ENCODE peak calls at places on chromosomes 7 and 10, in six cellular contexts. H is CD8-positive, alpha-beta memory T cell; Q is breast epithelium; U is left ventricle myocardium inferior; X is colonic mucosa; A is sigmoid colon. W is an unnamed sample. For H3K4me1, the result is how much of the 10 kb centered on the place peaks cover.

GRCh38 chr7:28960071-28960840 is 2.1 kb upstream of the TRIL start:
- DNase-seq in H (no peak), Q (no peak), U (no peak), X (no peak), A (no peak), W (no peak)

GRCh38 chr10:45550903-45551302 is 121.7 kb downstream of the ZFAND4 start:
- DNase-seq in H (no peak), Q (no peak), U (no peak), X (no peak), A (no peak), W (no peak)

GRCh38 chr10:24469993-24470392 is 253.7 kb downstream of the ARHGAP21 start:
- DNase-seq in H (no peak), Q (no peak), U (no peak), X (peak), A (no peak), W (no peak)

GRCh38 chr10:125982256-125982948 is 86.0 kb downstream of the FANK1 start:
- DNase-seq in H (no peak), Q (no peak), U (no peak), X (peak), A (no peak), W (no peak)

GRCh38 chr7:22544245-22544644 is 44.3 kb upstream of the STEAP1B start:
- DNase-seq in H (no peak), Q (no peak), U (no peak), X (no peak), A (no peak), W (no peak)

GRCh38 chr7:66330961-66331360 is 125.8 kb downstream of the TPST1 start:
- DNase-seq in H (no peak), Q (no peak), U (peak), X (peak), A (peak), W (peak)

GRCh38 chr10:28169525-28169924 is 133.3 kb downstream of the MPP7 start:
- DNase-seq in H (no peak), Q (no peak), U (no peak), X (no peak), A (no peak), W (no peak)

GRCh38 chr10:18659784-18660561 is 742 bp downstream of the ARL5B start:
- DNase-seq in H (no peak), Q (peak), U (no peak), X (peak), A (no peak), W (no peak)

GRCh38 chr7:43565786-43566185 is 17.1 kb upstream of the STK17A start:
- DNase-seq in H (no peak), Q (no peak), U (no peak), X (no peak), A (no peak), W (no peak)

GRCh38 chr7:29547465-29547864 is 16.2 kb upstream of the PRR15 start:
- DNase-seq in H (no peak), Q (no peak), U (no peak), X (no peak), A (no peak), W (no peak)

GRCh38 chr7:27198871-27199801 is 755 bp downstream of the HOXA13 start:
- DNase-seq in H (no peak), Q (no peak), U (no peak), X (peak), A (no peak), W (no peak)

GRCh38 chr7:146768941-146769340 is 652.3 kb downstream of the CNTNAP2 start:
- DNase-seq in H (no peak), Q (no peak), U (no peak), X (no peak), A (no peak), W (no peak)

GRCh38 chr7:36607741-36608140 is 116.6 kb downstream of the AOAH start:
- DNase-seq in H (no peak), Q (no peak), U (no peak), X (no peak), A (no peak), W (no peak)

GRCh38 chr10:5416981-5417380 is 4.6 kb downstream of the NET1 start:
- DNase-seq in H (no peak), Q (no peak), U (no peak), X (no peak), A (no peak), W (no peak)

GRCh38 chr10:24722131-24722675 is 1.5 kb downstream of the ARHGAP21 start:
- DNase-seq in H (no peak), Q (no peak), U (no peak), X (no peak), A (no peak), W (no peak)

GRCh38 chr7:55070271-55070743 is 51.5 kb downstream of the EGFR start:
- DNase-seq in H (no peak), Q (no peak), U (no peak), X (no peak), A (no peak), W (peak)

GRCh38 chr7:36082910-36083309 is 70.1 kb upstream of the EEPD1 start:
- DNase-seq in H (no peak), Q (no peak), U (no peak), X (no peak), A (no peak), W (no peak)

GRCh38 chr10:42969909-42970308 is 107.0 kb upstream of the RET start:
- DNase-seq in H (peak), Q (no peak), U (no peak), X (no peak), A (peak), W (peak)

GRCh38 chr10:70749756-70750155 is 35.4 kb downstream of the TBATA start:
- DNase-seq in H (no peak), Q (no peak), U (no peak), X (no peak), A (no peak), W (no peak)

GRCh38 chr7:119545118-119545517 is 727.9 kb upstream of the KCND2 start:
- DNase-seq in H (no peak), Q (no peak), U (no peak), X (no peak), A (no peak), W (no peak)

GRCh38 chr7:50834136-50834535 is 51.4 kb upstream of the GRB10 start:
- DNase-seq in H (no peak), Q (no peak), U (no peak), X (no peak), A (no peak), W (no peak)

GRCh38 chr7:95899919-95900513 is 127.7 kb downstream of the DYNC1I1 start:
- DNase-seq in H (no peak), Q (no peak), U (no peak), X (no peak), A (no peak), W (no peak)

GRCh38 chr10:95264227-95265051 is 26.4 kb downstream of the PDLIM1 start:
- DNase-seq in H (no peak), Q (no peak), U (no peak), X (peak), A (no peak), W (no peak)

GRCh38 chr7:114086906-114087651 is 168.3 kb upstream of the PPP1R3A start:
- DNase-seq in H (peak), Q (no peak), U (no peak), X (peak), A (peak), W (no peak)

GRCh38 chr7:618539-619355 is 99.1 kb upstream of the PDGFA start:
- DNase-seq in H (peak), Q (no peak), U (no peak), X (peak), A (no peak), W (no peak)

GRCh38 chr7:142024547-142024946 is 28.9 kb downstream of the MGAM start:
- DNase-seq in H (no peak), Q (no peak), U (no peak), X (no peak), A (no peak), W (no peak)
- H3K27ac ChIP-seq in H (no peak), Q (no peak), U (no peak), X (no peak), A (no peak), W (no peak)

DNA sequence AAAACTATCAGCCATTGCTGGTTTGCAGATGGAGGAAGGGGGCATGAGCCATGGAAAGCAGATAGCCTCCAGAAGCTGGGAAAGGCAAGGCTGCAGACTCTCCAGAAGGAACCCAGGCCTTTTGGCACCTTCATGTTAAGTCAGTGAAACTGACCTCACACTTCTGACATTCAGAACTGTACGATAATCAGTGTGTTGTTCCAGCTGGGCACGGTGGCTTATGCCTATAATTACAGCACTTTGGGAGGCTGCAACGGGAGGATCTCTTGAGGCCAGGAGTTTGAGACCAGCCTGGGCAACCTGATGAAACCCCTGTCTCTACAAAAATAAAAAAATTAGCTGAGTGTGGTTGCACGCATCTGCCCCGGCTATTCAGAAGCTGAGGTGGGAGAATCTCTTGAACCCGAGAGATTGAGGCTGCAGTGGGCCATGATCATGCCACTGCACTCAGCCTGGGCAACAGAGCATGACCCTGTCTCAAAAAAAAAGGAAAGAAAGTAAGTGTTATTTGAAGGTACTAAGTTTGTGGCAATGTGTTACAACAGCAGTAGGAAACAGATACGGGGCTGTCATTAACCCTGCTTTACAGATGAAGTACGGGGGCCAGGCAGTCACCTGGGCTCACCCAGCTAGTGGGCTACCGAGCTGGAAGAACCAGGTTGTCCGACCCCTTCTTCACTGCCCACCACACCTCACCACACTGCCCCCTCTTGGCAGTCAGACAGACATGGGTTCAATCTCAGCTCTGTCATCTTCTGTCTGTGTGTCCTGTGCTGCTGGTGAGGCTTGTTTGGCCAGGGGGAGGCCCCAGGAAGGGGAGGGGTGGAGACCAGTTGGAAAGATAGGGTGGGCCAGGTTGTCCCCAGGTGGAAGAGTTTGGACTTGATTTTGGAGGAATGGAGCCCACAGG is 18.3 kb downstream of the CHST3 start:
- DNase-seq in H (no peak), Q (no peak), U (no peak), X (no peak), A (peak), W (no peak)
- H3K4me1 ChIP-seq in H (under half), Q (under half), U (half or more), X (under half), A (half or more), W (under half)

GRCh38 chr7:139713835-139714162 is 64.0 kb downstream of the HIPK2 start:
- DNase-seq in H (no peak), Q (no peak), U (no peak), X (no peak), A (no peak), W (no peak)

GRCh38 chr7:139713061-139713460 is 64.7 kb downstream of the HIPK2 start:
- DNase-seq in H (no peak), Q (no peak), U (no peak), X (no peak), A (no peak), W (no peak)

GRCh38 chr7:139716156-139716942 is 61.4 kb downstream of the HIPK2 start:
- DNase-seq in H (no peak), Q (no peak), U (no peak), X (no peak), A (no peak), W (no peak)

GRCh38 chr7:139714163-139714901 is 63.5 kb downstream of the HIPK2 start:
- DNase-seq in H (no peak), Q (no peak), U (peak), X (no peak), A (no peak), W (no peak)

DNA sequence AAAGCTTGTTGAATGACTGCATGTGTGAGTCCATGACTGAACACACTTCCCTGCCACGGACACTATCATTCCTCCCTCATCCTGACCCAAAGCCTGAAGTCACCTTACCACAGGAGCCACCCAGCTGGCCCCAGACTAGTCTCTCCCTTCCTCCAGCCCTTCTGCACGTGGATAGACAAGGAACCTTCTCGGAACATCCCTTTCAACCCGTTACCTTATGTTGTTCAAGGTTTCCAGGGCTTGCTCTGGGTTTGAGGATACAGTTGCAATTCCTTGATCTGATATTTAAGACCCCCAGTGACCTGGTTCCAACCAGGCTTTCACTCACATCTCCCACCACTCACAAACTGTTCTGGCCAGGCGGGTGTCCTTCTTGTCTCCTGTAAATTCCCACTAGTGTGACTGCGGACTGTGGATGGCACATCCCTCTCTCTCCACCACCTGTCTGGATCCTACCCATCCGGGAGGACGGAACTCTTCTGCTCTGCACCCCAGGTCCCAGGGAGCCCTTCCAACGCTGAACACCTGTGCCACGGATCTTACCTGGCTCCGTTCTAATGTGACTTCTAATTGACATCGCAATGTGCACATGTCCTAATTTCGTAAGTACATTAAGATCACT is 62.5 kb downstream of the HIPK2 start:
- DNase-seq in H (no peak), Q (no peak), U (no peak), X (no peak), A (no peak), W (no peak)
- H3K27ac ChIP-seq in H (no peak), Q (no peak), U (peak), X (no peak), A (no peak), W (peak)

GRCh38 chr10:79259834-79260233 is 87.4 kb upstream of the PPIF start:
- DNase-seq in H (no peak), Q (no peak), U (no peak), X (no peak), A (no peak), W (no peak)
- H3K4me1 ChIP-seq in H (under half), Q (under half), U (half or more), X (under half), A (half or more), W (half or more)

GRCh38 chr7:130272456-130273080 is 5.9 kb downstream of the CPA2 start:
- DNase-seq in H (no peak), Q (no peak), U (no peak), X (no peak), A (no peak), W (no peak)
- H3K27ac ChIP-seq in H (no peak), Q (peak), U (peak), X (no peak), A (no peak), W (no peak)

DNA sequence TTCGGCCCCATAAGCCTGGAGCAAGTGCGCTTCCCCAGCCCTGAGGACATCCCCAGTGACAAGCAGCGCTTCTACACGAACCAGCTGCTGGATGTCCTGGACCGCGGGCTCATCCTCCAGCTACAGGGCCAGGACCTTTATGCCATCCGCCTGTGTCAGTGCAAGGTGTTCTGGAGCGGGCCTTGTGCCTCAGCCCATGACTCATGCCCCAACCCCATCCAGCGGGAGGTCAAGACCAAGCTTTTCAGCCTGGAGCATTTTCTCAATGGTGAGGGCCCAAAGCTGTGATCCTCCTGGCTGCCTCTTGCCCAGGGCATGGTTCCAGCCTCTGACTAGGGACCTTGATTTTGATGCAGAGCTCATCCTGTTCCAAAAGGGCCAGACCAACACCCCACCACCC is 10.1 kb downstream of the IRF5 start:
- DNase-seq in H (no peak), Q (no peak), U (no peak), X (no peak), A (no peak), W (no peak)
- H3K4me1 ChIP-seq in H (under half), Q (under half), U (under half), X (under half), A (under half), W (under half)

DNA sequence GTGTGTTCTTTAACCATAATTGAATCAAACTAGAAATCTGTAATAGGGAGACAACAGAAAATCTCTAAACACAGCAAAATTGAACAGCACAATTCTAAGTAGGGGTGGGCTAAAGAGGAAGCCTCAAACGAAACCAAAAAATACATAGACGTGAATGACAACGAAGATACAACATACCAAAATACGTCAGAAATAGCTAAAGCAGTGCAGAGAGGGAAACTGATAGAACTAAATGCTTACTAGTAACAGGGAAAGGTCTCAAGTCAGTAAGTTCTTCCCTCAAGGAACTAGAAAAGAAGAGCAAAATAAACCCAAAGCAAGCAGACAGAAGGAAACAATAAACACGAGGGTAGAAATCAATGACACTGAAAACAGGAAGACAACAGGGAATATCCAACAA is 19.1 kb downstream of the RPP38 start:
- DNase-seq in H (no peak), Q (no peak), U (no peak), X (no peak), A (no peak), W (no peak)
- H3K27ac ChIP-seq in H (no peak), Q (no peak), U (no peak), X (no peak), A (no peak), W (no peak)

DNA sequence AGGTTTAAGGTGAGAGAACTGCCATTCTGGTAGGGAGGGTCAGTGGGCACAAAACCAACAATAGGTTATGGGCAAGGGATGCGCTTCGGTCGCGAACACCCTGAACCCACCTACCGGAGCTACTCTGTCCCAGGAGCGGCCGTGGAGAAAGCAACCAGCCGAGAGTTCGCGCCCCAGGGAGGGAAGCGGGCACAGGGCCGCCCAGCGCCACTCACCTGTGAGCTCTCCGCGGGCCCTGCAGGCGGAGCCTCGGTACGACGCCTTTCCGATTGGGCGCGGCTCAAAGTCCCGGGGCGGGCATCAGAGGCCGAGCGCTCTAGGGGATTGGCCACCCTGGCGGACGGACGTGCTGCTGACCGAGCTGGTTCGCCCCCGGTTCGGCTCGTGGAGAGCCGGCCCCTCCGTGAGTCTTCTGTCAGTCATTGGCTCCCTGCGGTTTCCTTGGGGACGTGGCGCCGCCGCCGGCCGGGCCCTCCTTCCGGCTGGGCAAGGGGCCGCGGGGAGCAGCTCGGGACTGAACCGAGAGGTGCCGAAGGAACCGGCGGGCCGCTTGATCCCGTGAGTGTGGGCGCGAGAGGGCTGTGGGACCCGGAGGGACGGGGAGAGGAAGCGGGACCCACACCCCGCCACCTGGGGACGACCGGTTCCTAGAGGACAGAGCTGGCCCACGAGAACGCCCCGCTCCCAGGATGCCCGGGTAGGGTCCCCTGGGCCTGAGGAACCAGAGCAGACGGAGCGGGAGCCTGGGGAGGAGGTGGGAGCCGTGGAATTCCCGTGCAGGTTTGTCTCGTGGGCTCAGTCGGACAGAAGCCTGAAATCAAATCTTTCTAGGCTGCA is at the start of gene ENTPD7:
- DNase-seq in H (peak), Q (peak), U (peak), X (peak), A (peak), W (peak)
- H3K4me1 ChIP-seq in H (under half), Q (under half), U (under half), X (under half), A (under half), W (under half)

W was measured in right atrium auricular region.